ENCODE peak calls at places on chromosomes 7 and 10, in four cellular contexts. O is HepG2, N is K562, W is GM12878. X is an unnamed sample.

GRCh38 chr7:45187946-45188411 is 30.4 kb downstream of the RAMP3 start:
- DNase-seq in O (no peak), N (no peak), W (no peak), X (no peak)

GRCh38 chr7:55534262-55534915 is 37.9 kb downstream of the VOPP1 start:
- DNase-seq in O (peak; percentile 30), N (no peak), W (peak; percentile 99), X (no peak)

GRCh38 chr7:47299496-47299895 is 282.4 kb downstream of the TNS3 start:
- DNase-seq in O (no peak), N (no peak), W (no peak), X (no peak)

GRCh38 chr7:101924171-101924570 is 106.7 kb downstream of the CUX1 start:
- DNase-seq in O (no peak), N (no peak), W (no peak), X (no peak)

GRCh38 chr10:88994034-88994433 is 3.4 kb downstream of the FAS start:
- DNase-seq in O (no peak), N (no peak), W (peak; percentile 51), X (no peak)

GRCh38 chr10:48523820-48524758 is 80.8 kb downstream of the ARHGAP22 start:
- DNase-seq in O (no peak), N (peak; percentile 93), W (no peak), X (peak; percentile 84)

GRCh38 chr7:75776295-75776971 is 4.4 kb upstream of the CCL26 start:
- DNase-seq in O (no peak), N (no peak), W (peak; percentile 55), X (no peak)

GRCh38 chr7:139124084-139124914 is 14.8 kb upstream of the ZC3HAV1 start:
- DNase-seq in O (no peak), N (peak; percentile 92), W (no peak), X (no peak)

GRCh38 chr10:106615081-106615480 is 549.4 kb downstream of the SORCS1 start:
- DNase-seq in O (no peak), N (no peak), W (no peak), X (no peak)
- TF ChIP-seq FOXK2 in O (no peak), N (no peak), W (no peak), X (no peak)

DNA sequence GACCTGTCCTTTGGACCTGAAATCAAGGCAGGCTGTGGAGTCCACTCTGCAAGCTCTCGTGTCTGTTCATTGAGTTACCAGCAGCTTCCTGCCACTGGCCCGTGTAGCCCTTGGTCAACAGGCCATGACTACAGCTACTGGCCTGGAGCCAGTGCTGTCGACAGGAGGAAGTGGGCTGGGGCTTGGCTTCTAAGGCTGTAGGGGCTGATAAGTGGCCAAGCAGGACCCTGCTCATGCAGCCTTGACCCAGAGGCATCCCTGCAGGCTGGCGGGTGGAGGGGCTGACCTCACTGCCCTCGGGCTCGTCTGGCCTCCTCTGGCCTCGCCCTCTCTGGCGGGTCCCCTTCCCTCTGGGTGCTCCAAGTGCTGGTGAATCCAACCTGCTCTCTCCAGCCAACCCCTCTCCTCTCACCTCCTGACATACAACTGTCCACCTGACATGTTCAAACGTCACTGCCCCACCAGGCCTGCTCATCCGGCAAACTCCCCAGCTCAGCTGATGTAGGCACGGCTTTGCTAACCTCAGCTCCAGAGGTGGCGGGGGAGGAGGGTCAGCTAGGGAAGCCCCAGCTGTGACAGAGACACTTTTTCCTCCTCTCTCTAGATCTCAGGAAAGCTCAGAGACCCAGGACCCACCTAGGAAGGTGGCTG is 188.6 kb upstream of the LYZL2 start:
- DNase-seq in O (no peak), N (peak; percentile 62), W (no peak), X (no peak)
- TF ChIP-seq SP1 in O (no peak), N (no peak), W (no peak), X (no peak)

GRCh38 chr10:84765656-84766055 is 437.3 kb downstream of the CCSER2 start:
- DNase-seq in O (no peak), N (no peak), W (no peak), X (no peak)

GRCh38 chr10:84768132-84768531 is 439.7 kb downstream of the CCSER2 start:
- DNase-seq in O (no peak), N (no peak), W (no peak), X (no peak)

GRCh38 chr10:84763965-84764364 is 435.6 kb downstream of the CCSER2 start:
- DNase-seq in O (no peak), N (no peak), W (no peak), X (no peak)

GRCh38 chr10:84770824-84771223 is 442.4 kb downstream of the CCSER2 start:
- DNase-seq in O (no peak), N (no peak), W (no peak), X (no peak)

GRCh38 chr10:84766923-84767322 is 438.5 kb downstream of the CCSER2 start:
- DNase-seq in O (no peak), N (no peak), W (no peak), X (no peak)
- TF ChIP-seq FOXK2 in O (no peak), N (no peak), W (no peak), X (no peak)

DNA sequence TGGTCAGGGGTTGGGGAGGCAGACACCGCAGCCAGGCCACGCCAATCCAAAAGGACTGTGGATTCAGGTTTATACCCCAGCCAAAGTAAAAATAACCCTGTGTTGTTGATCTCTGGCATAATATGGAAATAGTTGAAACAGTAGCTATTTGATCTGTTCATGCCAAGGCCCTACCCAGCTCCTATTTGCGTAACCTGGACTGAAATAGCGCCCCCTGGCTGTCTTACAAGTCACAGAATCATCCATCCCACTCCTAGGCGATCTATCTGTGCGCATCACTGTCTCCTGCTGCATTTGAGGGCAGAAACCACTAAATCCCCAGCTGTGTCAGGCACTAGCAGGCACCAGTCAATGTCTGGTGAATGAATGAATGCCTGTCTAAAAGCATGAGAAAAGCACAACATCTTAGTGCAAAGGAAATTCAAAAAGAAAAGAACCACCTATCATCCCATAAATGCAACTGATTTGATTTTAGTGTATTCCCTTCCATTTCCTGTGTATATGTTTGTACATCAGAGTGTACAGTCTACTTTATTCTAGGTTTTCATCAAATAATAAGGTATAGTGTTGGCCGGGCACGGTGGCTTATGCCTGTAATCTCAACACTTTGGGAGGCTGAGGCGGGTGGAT is 160.0 kb downstream of the SLIT1 start:
- DNase-seq in O (peak; percentile 50), N (peak; percentile 59), W (peak; percentile 31), X (peak; percentile 78)
- TF ChIP-seq SP1 in O (no peak), N (no peak), W (no peak), X (no peak)

GRCh38 chr10:35910234-35910633 is 268.1 kb upstream of the FZD8 start:
- DNase-seq in O (no peak), N (no peak), W (no peak), X (no peak)
- TF ChIP-seq FOXK2 in O (no peak), N (no peak), W (no peak), X (no peak)

DNA sequence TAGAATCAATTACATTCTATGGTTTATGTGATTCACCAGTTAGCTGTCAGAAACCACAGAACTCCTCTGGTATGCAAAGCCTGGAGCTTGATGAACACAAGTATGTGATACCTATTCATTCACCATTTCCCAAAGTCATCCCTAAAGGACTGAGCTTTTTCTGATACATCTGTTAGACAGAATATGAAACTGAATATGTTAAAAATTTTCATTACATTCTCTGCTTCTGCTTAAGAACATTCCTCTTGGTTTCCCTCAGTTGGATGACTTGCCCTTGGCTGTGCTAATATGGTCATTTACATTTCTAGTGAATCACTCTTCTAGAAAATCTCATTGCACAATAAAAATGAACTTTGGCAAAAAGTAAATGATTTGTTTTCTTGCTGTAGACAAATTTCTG is 10.8 kb upstream of the PON1 start:
- DNase-seq in O (no peak), N (no peak), W (no peak), X (no peak)
- TF ChIP-seq SP1 in O (no peak), N (no peak), W (no peak), X (no peak)

DNA sequence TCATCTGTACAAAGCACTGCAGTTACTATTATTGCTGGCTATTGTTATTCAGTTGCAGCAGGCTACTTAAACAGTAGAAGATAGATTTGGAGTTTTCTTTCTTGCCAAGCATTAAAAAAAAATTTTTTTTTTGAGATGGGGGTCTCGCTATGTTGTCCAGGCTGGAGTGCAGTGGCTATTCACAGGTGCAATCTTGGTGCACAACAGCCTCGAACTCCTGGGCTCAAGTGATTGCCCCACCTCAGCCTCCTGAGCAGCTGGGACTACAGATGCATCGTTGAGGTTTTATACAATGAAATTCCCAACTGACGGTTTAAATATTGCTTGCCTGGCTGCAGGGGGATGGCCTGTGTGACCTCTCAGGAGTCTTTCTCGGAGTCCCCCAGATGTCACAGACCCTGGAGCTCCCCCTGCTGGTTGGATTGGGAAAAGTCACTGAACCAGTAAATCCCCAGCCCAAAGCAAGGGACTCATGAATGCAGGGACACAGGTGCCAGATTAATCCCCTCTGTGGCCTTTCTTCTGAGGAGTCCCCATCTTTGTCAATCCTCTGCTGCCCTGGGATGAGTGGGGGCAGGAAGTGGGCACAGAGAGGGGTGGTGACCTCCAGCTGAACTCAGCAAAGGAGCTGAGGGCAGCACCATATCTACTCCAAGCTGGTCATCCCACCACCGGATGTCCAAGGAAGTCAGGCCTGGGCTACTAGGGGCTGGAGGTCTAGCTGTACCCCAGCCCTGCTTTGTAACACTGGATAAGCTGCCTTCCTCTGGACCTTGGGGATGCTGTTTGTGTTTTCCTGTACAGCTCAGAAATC is 149.6 kb downstream of the C10orf105 start:
- DNase-seq in O (peak; percentile 53), N (peak; percentile 86), W (no peak), X (peak; percentile 80)
- TF ChIP-seq FOXK2 in O (no peak), N (no peak), W (no peak), X (no peak)

X was measured in HEK293T.